ENCODE peak calls at places on chromosomes 6 and 20, in nine cellular contexts. M is HCT116, Z is uterus, P is spleen, D is thyroid gland, Y is GM12892, W is stomach, U is breast epithelium, E is lower leg skin. G is an unnamed sample.

GRCh38 chr6:89834884-89835792 is 5.5 kb downstream of the CASP8AP2 start:
- DNase-seq in P (no peak), W (no peak), Y (no peak), Z (no peak), D (no peak), E (no peak), M (no peak), U (no peak), G (no peak)

GRCh38 chr6:78593898-78594666 is 273.3 kb upstream of the IRAK1BP1 start:
- DNase-seq in P (no peak), U (no peak), Z (no peak), M (no peak), D (no peak), W (no peak), Y (no peak), E (no peak), G (no peak)

GRCh38 chr6:123105561-123105960 is 109.5 kb downstream of the CLVS2 start:
- DNase-seq in W (no peak), Z (no peak), U (no peak), Y (no peak), D (no peak), M (no peak), E (no peak), P (no peak), G (no peak)

GRCh38 chr6:146985966-146986365 is 218.3 kb upstream of the STXBP5 start:
- DNase-seq in P (no peak), U (no peak), Z (no peak), M (no peak), E (no peak), D (no peak), Y (no peak), W (no peak), G (no peak)

GRCh38 chr6:5412017-5412416 is 150.7 kb downstream of the FARS2 start:
- DNase-seq in Z (no peak), U (no peak), Y (no peak), D (no peak), W (no peak), P (no peak), M (no peak), E (no peak), G (no peak)

GRCh38 chr6:30554962-30555361 is 1.3 kb downstream of the GNL1 start:
- DNase-seq in Z (no peak), W (no peak), U (no peak), E (no peak), Y (no peak), D (no peak), M (no peak), P (no peak), G (no peak)

GRCh38 chr6:67792996-67793395 is 842.1 kb upstream of the ADGRB3 start:
- DNase-seq in W (no peak), D (no peak), Y (no peak), P (no peak), U (no peak), M (no peak), E (no peak), Z (no peak), G (no peak)

GRCh38 chr20:3352203-3352602 is 55.3 kb downstream of the DNAAF9 start:
- DNase-seq in Y (no peak), W (no peak), M (no peak), U (no peak), P (no peak), D (no peak), E (no peak), Z (no peak), G (peak)

GRCh38 chr6:169188051-169188863 is 65.4 kb downstream of the THBS2 start:
- DNase-seq in Z (no peak), D (no peak), Y (no peak), U (no peak), E (no peak), P (no peak), W (no peak), M (no peak), G (no peak)

GRCh38 chr6:107458687-107459282 is 579 bp downstream of the PDSS2 start:
- DNase-seq in M (no peak), D (peak), W (no peak), Z (peak), P (peak), U (no peak), Y (peak), E (peak), G (no peak)

GRCh38 chr6:111759836-111760785 is 113.1 kb downstream of the FYN start:
- DNase-seq in D (no peak), Y (no peak), E (no peak), P (no peak), U (no peak), M (no peak), Z (peak), W (no peak), G (no peak)

GRCh38 chr20:59518881-59519706 is 85.2 kb upstream of the PHACTR3 start:
- DNase-seq in Y (peak), D (peak), Z (no peak), W (peak), P (no peak), U (no peak), M (peak), E (no peak), G (peak)

GRCh38 chr6:161498359-161498758 is 224.5 kb upstream of the AGPAT4 start:
- DNase-seq in Y (no peak), Z (no peak), U (no peak), E (no peak), M (peak), D (no peak), P (no peak), W (no peak), G (peak)

GRCh38 chr20:53698321-53698978 is 104.8 kb upstream of the ZNF217 start:
- DNase-seq in U (no peak), P (peak), Z (no peak), E (no peak), D (no peak), M (no peak), Y (no peak), W (no peak), G (no peak)

GRCh38 chr6:21340563-21340962 is 253.0 kb upstream of the SOX4 start:
- DNase-seq in Y (no peak), D (peak), M (no peak), E (no peak), W (no peak), U (no peak), P (no peak), Z (no peak), G (no peak)

GRCh38 chr6:54238407-54238806 is 69.8 kb upstream of the TINAG start:
- DNase-seq in U (no peak), Z (no peak), W (no peak), M (no peak), E (no peak), Y (no peak), P (no peak), D (no peak), G (no peak)

GRCh38 chr6:134217110-134217509 is 100.8 kb downstream of the SGK1 start:
- DNase-seq in Y (no peak), D (no peak), P (no peak), M (no peak), W (no peak), E (no peak), U (no peak), Z (no peak), G (no peak)

GRCh38 chr6:20918868-20919267 is 384.6 kb downstream of the CDKAL1 start:
- DNase-seq in U (no peak), M (no peak), E (no peak), W (no peak), Y (peak), D (no peak), P (no peak), Z (no peak), G (no peak)

GRCh38 chr6:62891065-62891647 is 320.1 kb upstream of the FKBP1C start:
- DNase-seq in E (no peak), M (no peak), U (no peak), Z (no peak), W (no peak), Y (no peak), D (no peak), P (no peak), G (peak)

GRCh38 chr6:144134737-144135136 is 15.6 kb upstream of the STX11 start:
- DNase-seq in W (no peak), D (no peak), Z (no peak), U (no peak), P (no peak), E (no peak), Y (no peak), M (no peak), G (no peak)

GRCh38 chr20:47585087-47585747 is 83.5 kb downstream of the NCOA3 start:
- DNase-seq in W (no peak), D (no peak), E (no peak), Z (no peak), M (no peak), Y (no peak), U (no peak), P (no peak), G (no peak)

GRCh38 chr6:35283361-35283760 is 14.3 kb upstream of the DEF6 start:
- DNase-seq in Z (no peak), Y (no peak), M (no peak), E (no peak), U (no peak), D (no peak), P (no peak), W (no peak), G (no peak)

GRCh38 chr6:157273756-157274088 is 49.6 kb downstream of the TMEM242 start:
- DNase-seq in E (no peak), P (peak), D (no peak), W (peak), Z (peak), Y (peak), U (no peak), M (peak), G (peak)

GRCh38 chr20:20367681-20368413 is at the start of gene INSM1:
- DNase-seq in E (no peak), Y (no peak), D (no peak), P (no peak), M (no peak), Z (no peak), W (no peak), U (no peak), G (no peak)

GRCh38 chr20:46939031-46939430 is 44.4 kb downstream of the EYA2 start:
- DNase-seq in M (peak), W (no peak), E (no peak), D (no peak), U (no peak), Z (no peak), P (no peak), Y (no peak), G (peak)

GRCh38 chr20:36542019-36542488 is 735 bp downstream of the MYL9 start:
- DNase-seq in D (peak), Z (peak), Y (no peak), M (peak), E (no peak), P (peak), U (no peak), W (no peak), G (no peak)

GRCh38 chr20:62880935-62881661 is 19.5 kb upstream of the TCFL5 start:
- DNase-seq in M (no peak), Z (no peak), D (no peak), E (no peak), P (no peak), U (no peak), Y (no peak), W (no peak), G (no peak)
- TF ChIP-seq POLR2A in M (no peak), Z (no peak), D (no peak), E (no peak), P (no peak), U (no peak), Y (no peak), W (no peak), G (no peak)

DNA sequence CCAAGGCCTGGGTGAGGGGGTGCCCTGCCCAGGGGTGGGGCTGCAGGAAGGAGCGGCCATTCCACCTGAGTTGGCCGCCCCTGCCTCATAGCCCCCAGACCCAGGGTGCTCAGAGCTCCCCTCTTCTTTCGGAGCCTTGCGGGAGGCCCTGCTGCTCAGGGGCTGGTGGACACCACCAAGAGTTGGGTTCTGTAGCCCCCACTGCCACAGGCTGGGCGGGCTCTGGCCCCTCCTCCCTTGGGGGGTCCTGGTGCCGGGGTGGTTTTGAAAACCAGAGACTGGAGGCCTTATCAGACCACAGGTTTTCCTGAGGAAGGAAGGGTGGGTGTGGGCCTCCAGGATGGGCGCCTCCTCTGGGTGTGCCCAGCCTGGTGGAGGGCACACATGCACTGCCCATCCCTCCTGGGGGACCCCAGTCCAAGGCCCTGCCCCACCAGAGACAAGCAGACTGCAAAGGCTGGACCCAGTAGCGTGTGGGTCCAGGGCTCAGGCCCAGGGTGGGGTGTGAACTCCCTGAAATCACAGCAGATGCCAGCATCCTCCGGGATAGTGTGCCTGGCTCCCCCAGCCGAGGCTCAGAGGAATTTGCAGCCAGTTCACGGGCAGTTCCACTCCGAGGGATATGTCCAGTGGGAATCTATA is 13.4 kb upstream of the ZBTB46 start:
- DNase-seq in Z (no peak), M (no peak), P (peak), E (no peak), U (no peak), Y (no peak), D (no peak), W (no peak), G (no peak)
- TF ChIP-seq POLR2A in Z (no peak), M (no peak), P (no peak), E (no peak), U (no peak), Y (no peak), D (no peak), W (no peak), G (no peak)

GRCh38 chr6:43524483-43524961 is 7.6 kb downstream of the POLR1C start:
- DNase-seq in M (no peak), Y (no peak), P (no peak), U (no peak), E (no peak), Z (no peak), D (no peak), W (peak), G (no peak)
- TF ChIP-seq POLR2A in M (no peak), Y (peak), P (no peak), U (no peak), E (no peak), Z (no peak), D (no peak), W (no peak), G (no peak)

GRCh38 chr6:159968295-159969203 is at the start of gene IGF2R:
- DNase-seq in Z (peak), U (peak), Y (peak), E (peak), P (peak), M (peak), D (peak), W (peak), G (peak)
- TF ChIP-seq POLR2A in Z (no peak), U (peak), Y (peak), E (no peak), P (peak), M (peak), D (no peak), W (no peak), G (peak)

G was measured in erythroblast.